ENCODE peak calls at places on chromosome 16, in four cellular contexts. B is right cardiac atrium; X is CD8-positive, alpha-beta T cell; F is cardiac muscle cell. I is an unnamed sample. For H3K4me1, the result is how much of the 10 kb centered on the place peaks cover.

GRCh38 chr16:85583491-85584181 is 29.5 kb upstream of the GSE1 start:
- DNase-seq in B (no peak), X (no peak), F (peak), I (no peak)

GRCh38 chr16:4402439-4403132 is 13.8 kb downstream of the CORO7 start:
- DNase-seq in B (peak), X (peak), F (peak), I (peak)

GRCh38 chr16:19118938-19119431 is 5.2 kb downstream of the ITPRIPL2 start:
- DNase-seq in B (no peak), X (no peak), F (peak), I (no peak)

GRCh38 chr16:35391328-35391727 is 1931.9 kb downstream of the TP53TG3F start:
- DNase-seq in B (peak), X (no peak), F (no peak), I (no peak)

GRCh38 chr16:51550785-51551184 is 399.7 kb upstream of the SALL1 start:
- DNase-seq in B (no peak), X (no peak), F (no peak), I (no peak)

GRCh38 chr16:17435324-17435723 is 35.4 kb downstream of the XYLT1 start:
- DNase-seq in B (no peak), X (no peak), F (no peak), I (no peak)

GRCh38 chr16:51034481-51035109 is 116.5 kb downstream of the SALL1 start:
- DNase-seq in B (no peak), X (no peak), F (no peak), I (no peak)

GRCh38 chr16:27179500-27180072 is 23.7 kb upstream of the KDM8 start:
- DNase-seq in B (peak), X (peak), F (peak), I (peak)

GRCh38 chr16:74760007-74760767 is 14.4 kb downstream of the FA2H start:
- DNase-seq in B (no peak), X (no peak), F (no peak), I (no peak)

GRCh38 chr16:70396209-70396904 is 42.5 kb downstream of the ST3GAL2 start:
- DNase-seq in B (no peak), X (no peak), F (no peak), I (no peak)

GRCh38 chr16:19524866-19525723 is 1.4 kb downstream of the CCP110 start:
- DNase-seq in B (no peak), X (no peak), F (no peak), I (no peak)

GRCh38 chr16:68644715-68645493 is at the start of gene CDH3:
- DNase-seq in B (no peak), X (peak), F (peak), I (no peak)

GRCh38 chr16:89764711-89765201 is 43.4 kb downstream of the ZNF276 start:
- DNase-seq in B (no peak), X (peak), F (peak), I (peak)

GRCh38 chr16:55557186-55557585 is 9.3 kb upstream of the CAPNS2 start:
- DNase-seq in B (no peak), X (no peak), F (no peak), I (no peak)

GRCh38 chr16:19817875-19818274 is 66.8 kb downstream of the GPRC5B start:
- DNase-seq in B (no peak), X (no peak), F (no peak), I (no peak)

GRCh38 chr16:59324462-59324861 is 590.3 kb upstream of the GOT2 start:
- DNase-seq in B (no peak), X (no peak), F (no peak), I (no peak)
- H3K4me1 ChIP-seq in B (under half), X (under half), F (under half), I (under half)

GRCh38 chr16:72990571-72990970 is 57.4 kb downstream of the ZFHX3 start:
- DNase-seq in B (no peak), X (no peak), F (no peak), I (no peak)

GRCh38 chr16:72991211-72991610 is 56.7 kb downstream of the ZFHX3 start:
- DNase-seq in B (no peak), X (no peak), F (no peak), I (no peak)

GRCh38 chr16:72992142-72992601 is 55.8 kb downstream of the ZFHX3 start:
- DNase-seq in B (no peak), X (no peak), F (no peak), I (no peak)

GRCh38 chr16:72990003-72990521 is 57.9 kb downstream of the ZFHX3 start:
- DNase-seq in B (peak), X (no peak), F (peak), I (peak)

DNA sequence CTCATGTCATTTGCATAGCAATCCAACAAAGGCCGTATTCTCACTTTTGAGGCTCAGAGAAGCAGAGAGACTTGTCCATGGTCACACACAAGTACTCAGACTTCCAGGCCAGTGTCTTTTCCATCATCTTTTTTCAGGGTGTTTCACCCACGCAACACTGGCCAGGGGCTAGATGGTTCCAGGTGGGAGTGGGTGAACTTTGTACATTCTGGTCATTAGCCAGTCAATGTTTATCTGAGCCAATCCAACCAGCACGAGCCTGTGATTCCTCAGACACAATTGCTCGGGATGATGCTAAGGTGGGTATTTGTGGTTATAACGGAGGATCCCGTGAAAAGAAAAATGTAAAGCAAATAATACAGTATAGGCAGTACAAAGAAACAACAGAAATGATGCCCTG is 56.3 kb downstream of the ZFHX3 start:
- DNase-seq in B (no peak), X (no peak), F (no peak), I (no peak)
- H3K4me1 ChIP-seq in B (under half), X (under half), F (half or more), I (half or more)

DNA sequence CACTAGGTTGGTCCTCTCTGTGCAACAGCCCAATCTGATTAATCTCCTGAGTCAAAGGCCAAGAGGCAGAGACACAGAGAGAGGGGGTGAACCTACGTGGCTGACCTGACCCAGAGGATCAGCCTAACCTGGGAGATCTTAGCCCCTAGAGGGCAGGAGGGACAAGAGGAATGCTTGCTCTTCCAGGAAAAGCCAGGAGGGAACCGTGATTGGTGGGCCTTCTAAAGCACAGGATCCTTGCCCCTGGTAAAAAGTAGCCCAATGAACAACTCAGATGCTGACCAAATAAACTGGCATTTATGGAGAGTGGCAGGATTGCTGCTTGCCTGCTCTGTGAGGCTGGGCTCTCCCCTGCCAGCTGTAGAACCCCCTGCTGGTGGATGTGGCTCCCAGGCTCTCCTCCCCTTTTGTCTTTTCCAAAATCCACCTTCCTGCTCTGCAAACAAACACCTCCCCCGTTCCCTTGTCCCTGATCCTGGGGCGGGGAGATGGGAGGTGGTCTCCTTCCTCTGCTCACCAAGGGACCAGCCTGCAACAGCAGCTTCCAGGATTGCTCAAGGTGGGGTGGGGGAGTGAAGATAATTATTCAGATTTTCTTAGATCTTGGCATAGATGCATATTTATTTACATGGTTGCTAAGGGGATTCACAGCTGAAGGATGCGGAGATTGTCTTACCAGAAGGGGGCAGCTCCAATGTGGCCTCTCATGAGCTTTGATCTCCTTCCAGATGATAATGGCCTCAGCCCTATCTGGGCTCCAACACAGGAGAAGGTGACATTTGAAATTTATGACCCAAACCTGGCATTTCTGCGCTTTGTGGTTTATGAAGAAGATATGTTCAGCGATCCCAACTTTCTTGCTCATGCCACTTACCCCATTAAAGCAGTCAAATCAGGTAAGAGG is 71.9 kb downstream of the SDR42E1 start:
- DNase-seq in B (no peak), X (no peak), F (no peak), I (no peak)
- H3K4me1 ChIP-seq in B (under half), X (under half), F (under half), I (under half)

DNA sequence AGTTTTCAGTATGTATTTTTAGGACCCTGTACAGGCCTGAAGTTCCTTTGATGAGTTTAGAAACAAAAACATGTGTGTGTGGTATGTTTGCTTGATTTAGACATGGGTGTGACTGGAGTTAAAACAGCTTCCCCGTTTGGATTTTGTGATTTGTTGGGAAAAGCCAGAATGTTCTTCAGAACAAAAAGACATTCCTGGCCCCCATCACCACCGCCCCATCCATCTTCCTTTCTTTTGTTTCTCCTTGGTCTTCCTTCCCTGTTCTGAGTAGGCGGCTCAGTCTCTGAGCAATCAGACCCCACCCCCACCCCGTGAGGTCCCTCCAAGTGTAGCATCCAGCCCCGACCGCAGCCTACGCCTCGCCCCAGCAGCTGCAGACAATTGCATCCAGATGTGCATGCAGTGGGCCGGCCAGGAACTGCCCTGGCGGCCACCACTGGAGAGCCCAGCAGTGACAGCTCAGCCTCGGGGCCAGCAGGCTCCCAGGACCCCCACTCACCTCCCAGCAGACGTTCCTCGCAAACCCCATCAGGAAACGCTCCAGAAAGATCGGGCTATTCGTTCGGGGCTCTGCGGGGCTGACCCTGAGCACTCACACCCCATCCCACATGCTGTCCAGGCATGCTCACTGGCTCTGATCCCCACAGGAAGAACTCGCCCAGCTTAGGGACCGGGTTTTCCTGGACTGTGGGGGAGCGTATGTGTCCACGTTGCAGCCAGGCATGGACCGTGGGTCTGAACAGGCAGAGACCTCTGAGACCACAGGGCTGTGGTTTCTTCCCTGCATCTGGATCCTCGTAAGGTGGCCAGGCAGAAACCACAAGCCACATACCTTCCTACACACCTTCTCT is 99.8 kb upstream of the CDH5 start:
- DNase-seq in B (peak), X (no peak), F (peak), I (peak)
- H3K4me1 ChIP-seq in B (under half), X (under half), F (under half), I (under half)

GRCh38 chr16:9943121-9943520 is 239.1 kb downstream of the GRIN2A start:
- DNase-seq in B (no peak), X (no peak), F (no peak), I (no peak)
- H3K4me1 ChIP-seq in B (under half), X (under half), F (under half), I (under half)

GRCh38 chr16:87060026-87060986 is 256.9 kb downstream of the C16orf95 start:
- DNase-seq in B (no peak), X (no peak), F (peak), I (peak)
- H3K4me1 ChIP-seq in B (under half), X (under half), F (under half), I (under half)

GRCh38 chr16:7391694-7392093 is 59.0 kb downstream of the RBFOX1 start:
- DNase-seq in B (no peak), X (no peak), F (no peak), I (no peak)
- H3K4me1 ChIP-seq in B (under half), X (under half), F (under half), I (half or more)

GRCh38 chr16:80743772-80744171 is 60.6 kb downstream of the CDYL2 start:
- DNase-seq in B (no peak), X (no peak), F (no peak), I (no peak)
- H3K4me1 ChIP-seq in B (under half), X (under half), F (under half), I (under half)

DNA sequence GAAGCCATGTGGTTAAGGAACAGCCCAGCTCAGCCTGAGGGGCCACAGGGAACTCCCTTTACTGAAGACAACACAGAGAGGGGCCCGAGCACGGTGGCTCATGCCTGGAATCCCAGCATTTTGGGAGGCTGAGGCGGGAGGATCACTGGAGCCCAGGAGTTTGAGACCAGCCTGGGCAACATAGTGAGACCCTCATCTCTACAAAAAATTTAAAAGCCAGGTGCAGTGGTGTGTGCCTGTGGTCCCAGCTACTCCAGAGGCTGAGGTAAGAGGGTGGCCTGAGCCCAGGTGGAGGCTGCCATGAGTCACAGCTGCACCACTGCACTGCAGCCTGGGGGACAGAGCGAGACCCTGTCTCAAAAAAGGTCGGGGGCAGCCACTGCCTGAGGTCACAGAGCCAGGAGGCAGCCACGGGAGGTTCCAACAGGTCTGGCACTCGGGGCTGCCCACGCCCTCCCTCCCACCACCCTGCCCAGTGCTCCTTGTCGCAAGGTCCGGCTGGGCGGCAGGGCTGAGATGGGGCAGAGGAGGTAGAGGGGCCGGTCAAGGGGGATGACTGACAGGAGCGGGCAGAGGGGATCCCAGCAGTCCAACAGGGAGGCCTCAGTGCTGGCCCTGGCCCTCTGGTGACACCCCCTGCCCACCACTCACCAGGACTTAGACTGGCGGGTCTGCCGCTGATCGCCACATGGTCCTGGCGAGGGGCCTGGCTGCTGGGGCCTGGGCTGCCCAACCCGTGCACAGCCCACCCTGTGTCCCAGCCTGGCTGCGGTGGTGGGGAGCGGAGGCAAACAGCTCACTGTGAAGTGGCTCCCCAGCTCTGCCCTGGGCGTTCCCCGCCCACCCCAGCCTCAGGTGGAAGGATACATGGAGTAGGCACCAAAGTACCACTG is 3.4 kb downstream of the CYBA start:
- DNase-seq in B (peak), X (no peak), F (no peak), I (no peak)
- H3K4me1 ChIP-seq in B (under half), X (under half), F (under half), I (under half)

GRCh38 chr16:46883353-46883689 is 841 bp upstream of the GPT2 start:
- DNase-seq in B (no peak), X (no peak), F (no peak), I (no peak)
- H3K4me1 ChIP-seq in B (under half), X (under half), F (under half), I (under half)

I was measured in gastrocnemius medialis.